ENCODE peak calls at places on chromosomes 1 and 21, in six cellular contexts. One of them, this sample, is unnamed.

GRCh38 chr1:30914931-30915330 is 6.4 kb upstream of the SDC3 start:
- DNase-seq in mesenchymal stem cell: no peak
- DNase-seq in neuronal stem cell: no peak
- DNase-seq in H9: no peak
- DNase-seq in H1: no peak
- DNase-seq in IMR-90: no peak
- DNase-seq in this sample: no peak

GRCh38 chr1:237183963-237184540 is 142.1 kb downstream of the RYR2 start:
- DNase-seq in H1: no peak
- DNase-seq in mesenchymal stem cell: no peak
- DNase-seq in neuronal stem cell: no peak
- DNase-seq in IMR-90: no peak
- DNase-seq in H9: peak; percentile 70
- DNase-seq in this sample: no peak

GRCh38 chr1:220920967-220921366 is 41.7 kb downstream of the HLX start:
- DNase-seq in mesenchymal stem cell: no peak
- DNase-seq in H1: no peak
- DNase-seq in neuronal stem cell: no peak
- DNase-seq in IMR-90: no peak
- DNase-seq in H9: no peak
- DNase-seq in this sample: no peak

GRCh38 chr1:49036700-49037099 is 260.0 kb upstream of the BEND5 start:
- DNase-seq in H9: peak; percentile 46
- DNase-seq in IMR-90: no peak
- DNase-seq in H1: no peak
- DNase-seq in mesenchymal stem cell: no peak
- DNase-seq in neuronal stem cell: no peak
- DNase-seq in this sample: no peak

GRCh38 chr1:30183895-30184294 is 539.5 kb downstream of the MATN1 start:
- DNase-seq in mesenchymal stem cell: no peak
- DNase-seq in H9: no peak
- DNase-seq in neuronal stem cell: no peak
- DNase-seq in H1: no peak
- DNase-seq in IMR-90: no peak
- DNase-seq in this sample: no peak

GRCh38 chr1:212432163-212432705 is 486 bp upstream of the NENF start:
- DNase-seq in neuronal stem cell: no peak
- DNase-seq in mesenchymal stem cell: no peak
- DNase-seq in H1: no peak
- DNase-seq in H9: no peak
- DNase-seq in IMR-90: no peak
- DNase-seq in this sample: no peak

GRCh38 chr21:14382486-14382834 is 486 bp downstream of the HSPA13 start:
- DNase-seq in IMR-90: peak; percentile 11
- DNase-seq in neuronal stem cell: no peak
- DNase-seq in H9: no peak
- DNase-seq in mesenchymal stem cell: no peak
- DNase-seq in H1: no peak
- DNase-seq in this sample: no peak

GRCh38 chr1:156140879-156141707 is 12.3 kb upstream of the SEMA4A start:
- DNase-seq in neuronal stem cell: peak; percentile 61
- DNase-seq in H9: peak; percentile 92
- DNase-seq in H1: no peak
- DNase-seq in mesenchymal stem cell: peak; percentile 76
- DNase-seq in IMR-90: peak; percentile 48
- DNase-seq in this sample: peak; percentile 54

GRCh38 chr1:97139512-97139911 is 417.9 kb downstream of the PTBP2 start:
- DNase-seq in H1: no peak
- DNase-seq in H9: no peak
- DNase-seq in IMR-90: peak; percentile 47
- DNase-seq in neuronal stem cell: no peak
- DNase-seq in mesenchymal stem cell: no peak
- DNase-seq in this sample: no peak

GRCh38 chr1:223504741-223505140 is 111.5 kb downstream of the CCDC185 start:
- DNase-seq in H1: no peak
- DNase-seq in H9: no peak
- DNase-seq in mesenchymal stem cell: no peak
- DNase-seq in IMR-90: peak; percentile 90
- DNase-seq in neuronal stem cell: no peak
- DNase-seq in this sample: no peak

GRCh38 chr1:242761556-242761955 is 237.1 kb upstream of the PLD5 start:
- DNase-seq in mesenchymal stem cell: no peak
- DNase-seq in IMR-90: no peak
- DNase-seq in neuronal stem cell: no peak
- DNase-seq in H1: no peak
- DNase-seq in H9: no peak
- DNase-seq in this sample: no peak

GRCh38 chr21:38171723-38172344 is 85.0 kb upstream of the KCNJ15 start:
- DNase-seq in neuronal stem cell: peak; percentile 52
- DNase-seq in IMR-90: peak; percentile 45
- DNase-seq in mesenchymal stem cell: peak; percentile 84
- DNase-seq in H9: peak; percentile 81
- DNase-seq in H1: peak; percentile 63
- DNase-seq in this sample: peak; percentile 93

GRCh38 chr1:168621356-168621755 is 45.0 kb downstream of the XCL1 start:
- DNase-seq in H1: no peak
- DNase-seq in H9: no peak
- DNase-seq in mesenchymal stem cell: peak; percentile 56
- DNase-seq in IMR-90: no peak
- DNase-seq in neuronal stem cell: no peak
- DNase-seq in this sample: peak; percentile 84

GRCh38 chr1:217425528-217425927 is 205.4 kb downstream of the GPATCH2 start:
- DNase-seq in IMR-90: no peak
- DNase-seq in neuronal stem cell: no peak
- DNase-seq in mesenchymal stem cell: no peak
- DNase-seq in H1: no peak
- DNase-seq in H9: no peak
- DNase-seq in this sample: no peak

GRCh38 chr1:109083495-109083894 is 7.1 kb upstream of the TMEM167B start:
- DNase-seq in neuronal stem cell: no peak
- DNase-seq in H9: no peak
- DNase-seq in mesenchymal stem cell: no peak
- DNase-seq in H1: no peak
- DNase-seq in IMR-90: no peak
- DNase-seq in this sample: no peak

GRCh38 chr1:193537266-193538003 is 351.0 kb upstream of the B3GALT2 start:
- DNase-seq in H1: no peak
- DNase-seq in mesenchymal stem cell: peak; percentile 10
- DNase-seq in IMR-90: no peak
- DNase-seq in neuronal stem cell: no peak
- DNase-seq in H9: no peak
- DNase-seq in this sample: peak; percentile 15

GRCh38 chr1:235749755-235750300 is 100.2 kb upstream of the GNG4 start:
- DNase-seq in H1: no peak
- DNase-seq in mesenchymal stem cell: no peak
- DNase-seq in IMR-90: no peak
- DNase-seq in neuronal stem cell: no peak
- DNase-seq in H9: no peak
- DNase-seq in this sample: no peak

GRCh38 chr1:1939296-1940122 is 20.4 kb upstream of the TMEM52 start:
- DNase-seq in neuronal stem cell: no peak
- DNase-seq in mesenchymal stem cell: no peak
- DNase-seq in IMR-90: no peak
- DNase-seq in H9: no peak
- DNase-seq in H1: no peak
- DNase-seq in this sample: no peak

GRCh38 chr1:232554431-232554830 is 75.5 kb downstream of the SIPA1L2 start:
- DNase-seq in neuronal stem cell: no peak
- DNase-seq in H9: no peak
- DNase-seq in H1: no peak
- DNase-seq in mesenchymal stem cell: peak; percentile 83
- DNase-seq in IMR-90: peak; percentile 25
- DNase-seq in this sample: no peak

GRCh38 chr1:81424056-81424455 is 376.7 kb upstream of the ADGRL2 start:
- DNase-seq in IMR-90: peak; percentile 8
- DNase-seq in neuronal stem cell: no peak
- DNase-seq in H9: no peak
- DNase-seq in mesenchymal stem cell: peak; percentile 98
- DNase-seq in H1: no peak
- DNase-seq in this sample: peak; percentile 68

GRCh38 chr1:114093624-114094302 is 59.9 kb downstream of the SYT6 start:
- DNase-seq in H1: no peak
- DNase-seq in neuronal stem cell: no peak
- DNase-seq in mesenchymal stem cell: peak; percentile 9
- DNase-seq in H9: no peak
- DNase-seq in IMR-90: peak; percentile 28
- DNase-seq in this sample: peak; percentile 56

GRCh38 chr1:168960595-168960994 is 145.9 kb upstream of the ATP1B1 start:
- DNase-seq in neuronal stem cell: no peak
- DNase-seq in H9: no peak
- DNase-seq in mesenchymal stem cell: no peak
- DNase-seq in H1: no peak
- DNase-seq in IMR-90: no peak
- DNase-seq in this sample: no peak

GRCh38 chr1:174916846-174917245 is 82.9 kb upstream of the CACYBP start:
- DNase-seq in H1: no peak
- DNase-seq in neuronal stem cell: no peak
- DNase-seq in H9: no peak
- DNase-seq in IMR-90: no peak
- DNase-seq in mesenchymal stem cell: no peak
- DNase-seq in this sample: no peak

GRCh38 chr1:79190074-79190473 is 183.5 kb upstream of the ADGRL4 start:
- DNase-seq in H1: no peak
- DNase-seq in neuronal stem cell: no peak
- DNase-seq in mesenchymal stem cell: no peak
- DNase-seq in H9: no peak
- DNase-seq in IMR-90: peak; percentile 3
- DNase-seq in this sample: no peak

GRCh38 chr21:43307677-43308070 is 119.3 kb downstream of the SIK1 start:
- DNase-seq in neuronal stem cell: no peak
- DNase-seq in IMR-90: no peak
- DNase-seq in H1: no peak
- DNase-seq in H9: no peak
- DNase-seq in mesenchymal stem cell: no peak
- DNase-seq in this sample: no peak

GRCh38 chr1:47934243-47934805 is 62.9 kb downstream of the TRABD2B start:
- DNase-seq in neuronal stem cell: no peak
- DNase-seq in IMR-90: no peak
- DNase-seq in H9: peak; percentile 41
- DNase-seq in mesenchymal stem cell: peak; percentile 2
- DNase-seq in H1: no peak
- DNase-seq in this sample: no peak

GRCh38 chr21:29250642-29251041 is 48.1 kb upstream of the BACH1 start:
- DNase-seq in mesenchymal stem cell: no peak
- DNase-seq in H1: no peak
- DNase-seq in H9: no peak
- DNase-seq in neuronal stem cell: no peak
- DNase-seq in IMR-90: no peak
- DNase-seq in this sample: no peak

GRCh38 chr1:244012232-244012631 is 38.9 kb upstream of the ZBTB18 start:
- DNase-seq in H9: no peak
- DNase-seq in IMR-90: peak; percentile 78
- DNase-seq in neuronal stem cell: no peak
- DNase-seq in mesenchymal stem cell: no peak
- DNase-seq in H1: no peak
- DNase-seq in this sample: no peak

GRCh38 chr1:154609398-154610380 is 1.7 kb upstream of the ADAR start:
- DNase-seq in H1: peak; percentile 77
- DNase-seq in mesenchymal stem cell: peak; percentile 41
- DNase-seq in H9: peak; percentile 90
- DNase-seq in IMR-90: peak; percentile 36
- DNase-seq in neuronal stem cell: no peak
- DNase-seq in this sample: peak; percentile 31

GRCh38 chr1:36134805-36135339 is 9.8 kb upstream of the COL8A2 start:
- DNase-seq in neuronal stem cell: peak; percentile 65
- DNase-seq in mesenchymal stem cell: peak; percentile 61
- DNase-seq in IMR-90: peak; percentile 38
- DNase-seq in H1: no peak
- DNase-seq in H9: peak; percentile 83
- DNase-seq in this sample: peak; percentile 72

GRCh38 chr1:29687601-29688244 is 451.4 kb downstream of the PTPRU start:
- DNase-seq in mesenchymal stem cell: peak; percentile 8
- DNase-seq in H9: no peak
- DNase-seq in IMR-90: peak; percentile 27
- DNase-seq in H1: no peak
- DNase-seq in neuronal stem cell: no peak
- DNase-seq in this sample: no peak

GRCh38 chr1:157117527-157118057 is 18.0 kb upstream of the ETV3L start:
- DNase-seq in neuronal stem cell: no peak
- DNase-seq in IMR-90: no peak
- DNase-seq in mesenchymal stem cell: no peak
- DNase-seq in H1: no peak
- DNase-seq in H9: peak; percentile 38
- DNase-seq in this sample: no peak

GRCh38 chr1:59389847-59390246 is 93.0 kb downstream of the FGGY start:
- DNase-seq in neuronal stem cell: no peak
- DNase-seq in H9: no peak
- DNase-seq in mesenchymal stem cell: no peak
- DNase-seq in IMR-90: no peak
- DNase-seq in H1: no peak
- DNase-seq in this sample: no peak

GRCh38 chr1:160411231-160411630 is 10.9 kb downstream of the VANGL2 start:
- DNase-seq in H1: no peak
- DNase-seq in mesenchymal stem cell: no peak
- DNase-seq in neuronal stem cell: no peak
- DNase-seq in H9: no peak
- DNase-seq in IMR-90: no peak
- DNase-seq in this sample: no peak
- H3K79me1 ChIP-seq in H1: peaks cover 35% of the 10 kb centered on the region
- H3K79me1 ChIP-seq in mesenchymal stem cell: peaks cover 60% of the 10 kb centered on the region
- H3K79me1 ChIP-seq in neuronal stem cell: peaks cover 17% of the 10 kb centered on the region
- H3K79me1 ChIP-seq in H9: peaks cover 3% of the 10 kb centered on the region
- H3K79me1 ChIP-seq in IMR-90: no peaks in the 10 kb centered on the region
- H3K79me1 ChIP-seq in this sample: peaks cover 12% of the 10 kb centered on the region

DNA sequence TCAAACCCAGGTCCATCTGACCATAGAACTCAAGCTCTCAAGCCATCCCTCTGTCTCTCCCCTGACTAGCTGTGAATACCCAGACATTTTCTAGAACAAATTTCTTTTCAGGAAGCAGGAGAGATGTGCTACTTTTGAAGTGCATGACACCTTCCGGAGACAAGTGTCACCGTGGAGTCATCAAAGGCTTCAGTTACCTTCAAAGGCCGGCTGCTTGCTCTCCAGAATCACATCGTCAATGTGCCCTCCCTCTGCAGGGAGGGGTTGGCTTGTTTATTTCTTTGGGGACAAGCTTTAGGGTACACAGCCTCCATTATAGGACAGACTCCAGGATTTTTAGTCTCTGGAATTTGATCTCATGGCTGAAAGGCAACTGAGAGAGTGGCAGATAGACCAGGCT is 37.7 kb upstream of the IGSF21 start:
- DNase-seq in H9: no peak
- DNase-seq in IMR-90: no peak
- DNase-seq in H1: no peak
- DNase-seq in neuronal stem cell: no peak
- DNase-seq in mesenchymal stem cell: no peak
- DNase-seq in this sample: no peak
- H4K91ac ChIP-seq in H9: no peak overlapping the region
- H4K91ac ChIP-seq in IMR-90: no peak overlapping the region
- H4K91ac ChIP-seq in H1: no peak overlapping the region
- H4K91ac ChIP-seq in neuronal stem cell: no peak overlapping the region
- H4K91ac ChIP-seq in mesenchymal stem cell: no peak overlapping the region
- H4K91ac ChIP-seq in this sample: no peak overlapping the region

GRCh38 chr1:56452027-56453011 is 127.0 kb downstream of the PLPP3 start:
- DNase-seq in IMR-90: no peak
- DNase-seq in H1: no peak
- DNase-seq in H9: no peak
- DNase-seq in mesenchymal stem cell: no peak
- DNase-seq in neuronal stem cell: no peak
- DNase-seq in this sample: no peak
- H4K8ac ChIP-seq in IMR-90: no peak overlapping the region
- H4K8ac ChIP-seq in H1: no peak overlapping the region
- H4K8ac ChIP-seq in H9: no peak overlapping the region
- H4K8ac ChIP-seq in mesenchymal stem cell: no peak overlapping the region
- H4K8ac ChIP-seq in neuronal stem cell: no peak overlapping the region
- H4K8ac ChIP-seq in this sample: no peak overlapping the region

GRCh38 chr1:93605812-93606512 is 75.7 kb downstream of the BCAR3 start:
- DNase-seq in mesenchymal stem cell: peak; percentile 91
- DNase-seq in H9: no peak
- DNase-seq in IMR-90: peak; percentile 97
- DNase-seq in H1: no peak
- DNase-seq in neuronal stem cell: no peak
- DNase-seq in this sample: no peak
- H3K79me1 ChIP-seq in mesenchymal stem cell: peaks cover 10% of the 10 kb centered on the region
- H3K79me1 ChIP-seq in H9: no peaks in the 10 kb centered on the region
- H3K79me1 ChIP-seq in IMR-90: peaks cover 97% of the 10 kb centered on the region
- H3K79me1 ChIP-seq in H1: peaks cover 5% of the 10 kb centered on the region
- H3K79me1 ChIP-seq in neuronal stem cell: peaks cover 2% of the 10 kb centered on the region
- H3K79me1 ChIP-seq in this sample: peaks cover 21% of the 10 kb centered on the region

This sample was measured in trophoblast cell.